ENCODE peak calls at places on chromosomes 16 and 17, in six cellular contexts. One of them, this sample, is unnamed.

GRCh38 chr17:42171831-42172230 is 9.1 kb downstream of the KCNH4 start:
- DNase-seq in A172: no peak
- DNase-seq in T-helper 17 cell: no peak
- DNase-seq in iris pigment epithelial cell: no peak
- DNase-seq in endodermal cell: peak; percentile 75
- DNase-seq in foreskin melanocyte: no peak
- DNase-seq in this sample: no peak

GRCh38 chr16:1122031-1122765 is 26.2 kb upstream of the C1QTNF8 start:
- DNase-seq in A172: no peak
- DNase-seq in T-helper 17 cell: no peak
- DNase-seq in iris pigment epithelial cell: no peak
- DNase-seq in endodermal cell: no peak
- DNase-seq in foreskin melanocyte: no peak
- DNase-seq in this sample: no peak

GRCh38 chr16:85365120-85365519 is 248.0 kb upstream of the GSE1 start:
- DNase-seq in A172: no peak
- DNase-seq in T-helper 17 cell: no peak
- DNase-seq in iris pigment epithelial cell: no peak
- DNase-seq in endodermal cell: no peak
- DNase-seq in foreskin melanocyte: no peak
- DNase-seq in this sample: no peak

GRCh38 chr16:66717112-66717675 is 20.7 kb upstream of the CMTM4 start:
- DNase-seq in A172: peak; percentile 58
- DNase-seq in T-helper 17 cell: no peak
- DNase-seq in iris pigment epithelial cell: peak; percentile 62
- DNase-seq in endodermal cell: peak; percentile 85
- DNase-seq in foreskin melanocyte: peak; percentile 58
- DNase-seq in this sample: no peak

GRCh38 chr17:57044976-57045867 is 39.8 kb upstream of the AKAP1 start:
- DNase-seq in A172: no peak
- DNase-seq in T-helper 17 cell: no peak
- DNase-seq in iris pigment epithelial cell: no peak
- DNase-seq in endodermal cell: no peak
- DNase-seq in foreskin melanocyte: no peak
- DNase-seq in this sample: no peak

GRCh38 chr17:2087597-2088211 is 32.8 kb downstream of the HIC1 start:
- DNase-seq in A172: no peak
- DNase-seq in T-helper 17 cell: no peak
- DNase-seq in iris pigment epithelial cell: no peak
- DNase-seq in endodermal cell: no peak
- DNase-seq in foreskin melanocyte: no peak
- DNase-seq in this sample: no peak

GRCh38 chr16:72946063-72946462 is 101.9 kb downstream of the ZFHX3 start:
- DNase-seq in A172: no peak
- DNase-seq in T-helper 17 cell: no peak
- DNase-seq in iris pigment epithelial cell: no peak
- DNase-seq in endodermal cell: no peak
- DNase-seq in foreskin melanocyte: no peak
- DNase-seq in this sample: no peak

GRCh38 chr17:72349508-72350472 is 229.0 kb downstream of the SOX9 start:
- DNase-seq in A172: no peak
- DNase-seq in T-helper 17 cell: no peak
- DNase-seq in iris pigment epithelial cell: no peak
- DNase-seq in endodermal cell: no peak
- DNase-seq in foreskin melanocyte: no peak
- DNase-seq in this sample: no peak

GRCh38 chr17:30555942-30556341 is 78.7 kb downstream of the GOSR1 start:
- DNase-seq in A172: no peak
- DNase-seq in T-helper 17 cell: no peak
- DNase-seq in iris pigment epithelial cell: no peak
- DNase-seq in endodermal cell: no peak
- DNase-seq in foreskin melanocyte: no peak
- DNase-seq in this sample: no peak

GRCh38 chr16:49596699-49597291 is 223.2 kb downstream of the C16orf78 start:
- DNase-seq in A172: no peak
- DNase-seq in T-helper 17 cell: no peak
- DNase-seq in iris pigment epithelial cell: no peak
- DNase-seq in endodermal cell: peak; percentile 64
- DNase-seq in foreskin melanocyte: no peak
- DNase-seq in this sample: no peak

GRCh38 chr16:47492428-47493357 is 31.6 kb downstream of the PHKB start:
- DNase-seq in A172: peak; percentile 6
- DNase-seq in T-helper 17 cell: no peak
- DNase-seq in iris pigment epithelial cell: peak; percentile 22
- DNase-seq in endodermal cell: no peak
- DNase-seq in foreskin melanocyte: no peak
- DNase-seq in this sample: no peak

GRCh38 chr17:75584358-75585175 is 3.0 kb upstream of the MYO15B start:
- DNase-seq in A172: no peak
- DNase-seq in T-helper 17 cell: no peak
- DNase-seq in iris pigment epithelial cell: no peak
- DNase-seq in endodermal cell: peak; percentile 42
- DNase-seq in foreskin melanocyte: no peak
- DNase-seq in this sample: no peak

GRCh38 chr17:76670020-76670707 is 26.6 kb upstream of the ST6GALNAC1 start:
- DNase-seq in A172: no peak
- DNase-seq in T-helper 17 cell: no peak
- DNase-seq in iris pigment epithelial cell: no peak
- DNase-seq in endodermal cell: no peak
- DNase-seq in foreskin melanocyte: no peak
- DNase-seq in this sample: no peak

GRCh38 chr17:57537524-57538410 is 207.3 kb downstream of the CCDC182 start:
- DNase-seq in A172: no peak
- DNase-seq in T-helper 17 cell: no peak
- DNase-seq in iris pigment epithelial cell: no peak
- DNase-seq in endodermal cell: no peak
- DNase-seq in foreskin melanocyte: peak; percentile 68
- DNase-seq in this sample: no peak

GRCh38 chr17:73639926-73640325 is 4.3 kb downstream of the SDK2 start:
- DNase-seq in A172: no peak
- DNase-seq in T-helper 17 cell: no peak
- DNase-seq in iris pigment epithelial cell: no peak
- DNase-seq in endodermal cell: no peak
- DNase-seq in foreskin melanocyte: no peak
- DNase-seq in this sample: no peak

GRCh38 chr17:41910701-41911391 is 7.9 kb downstream of the ACLY start:
- DNase-seq in A172: peak; percentile 99
- DNase-seq in T-helper 17 cell: no peak
- DNase-seq in iris pigment epithelial cell: peak; percentile 96
- DNase-seq in endodermal cell: no peak
- DNase-seq in foreskin melanocyte: no peak
- DNase-seq in this sample: no peak

GRCh38 chr16:78421244-78421661 is 321.8 kb downstream of the WWOX start:
- DNase-seq in A172: no peak
- DNase-seq in T-helper 17 cell: no peak
- DNase-seq in iris pigment epithelial cell: no peak
- DNase-seq in endodermal cell: peak; percentile 64
- DNase-seq in foreskin melanocyte: no peak
- DNase-seq in this sample: no peak

GRCh38 chr17:78258323-78259229 is 27.1 kb downstream of the TMEM235 start:
- DNase-seq in A172: no peak
- DNase-seq in T-helper 17 cell: peak; percentile 35
- DNase-seq in iris pigment epithelial cell: peak; percentile 77
- DNase-seq in endodermal cell: peak; percentile 77
- DNase-seq in foreskin melanocyte: no peak
- DNase-seq in this sample: no peak

GRCh38 chr17:28811594-28812135 is 30.9 kb downstream of the FAM222B start:
- DNase-seq in A172: peak; percentile 52
- DNase-seq in T-helper 17 cell: no peak
- DNase-seq in iris pigment epithelial cell: peak; percentile 54
- DNase-seq in endodermal cell: peak; percentile 71
- DNase-seq in foreskin melanocyte: no peak
- DNase-seq in this sample: no peak

GRCh38 chr16:47019563-47019962 is 46.1 kb upstream of the DNAJA2 start:
- DNase-seq in A172: peak; percentile 21
- DNase-seq in T-helper 17 cell: no peak
- DNase-seq in iris pigment epithelial cell: peak; percentile 15
- DNase-seq in endodermal cell: no peak
- DNase-seq in foreskin melanocyte: peak; percentile 38
- DNase-seq in this sample: no peak

GRCh38 chr17:35314415-35315216 is 58.8 kb downstream of the SLFN11 start:
- DNase-seq in A172: no peak
- DNase-seq in T-helper 17 cell: no peak
- DNase-seq in iris pigment epithelial cell: no peak
- DNase-seq in endodermal cell: peak; percentile 66
- DNase-seq in foreskin melanocyte: no peak
- DNase-seq in this sample: no peak

GRCh38 chr16:85767569-85767968 is 16.7 kb upstream of the C16orf74 start:
- DNase-seq in A172: peak; percentile 93
- DNase-seq in T-helper 17 cell: no peak
- DNase-seq in iris pigment epithelial cell: peak; percentile 83
- DNase-seq in endodermal cell: no peak
- DNase-seq in foreskin melanocyte: peak; percentile 28
- DNase-seq in this sample: no peak

GRCh38 chr17:81710514-81711308 is 1.4 kb upstream of the SLC25A10 start:
- DNase-seq in A172: no peak
- DNase-seq in T-helper 17 cell: no peak
- DNase-seq in iris pigment epithelial cell: peak; percentile 53
- DNase-seq in endodermal cell: peak; percentile 79
- DNase-seq in foreskin melanocyte: no peak
- DNase-seq in this sample: no peak